ENCODE peak calls at places on chromosomes 6 and 20, in four cellular contexts. A is ACHN, R is pons, N is iris pigment epithelial cell. W is an unnamed sample.
A peak's percentile ranks its signal among the peaks of the same experiment; 100 is the strongest.

GRCh38 chr20:36248836-36249235 is 12.6 kb downstream of the AAR2 start:
- DNase-seq in A (no peak), R (no peak), N (no peak), W (no peak)

GRCh38 chr6:46549155-46549554 is 57.9 kb upstream of the RCAN2 start:
- DNase-seq in A (no peak), R (no peak), N (peak; percentile 30), W (no peak)

GRCh38 chr6:74409447-74409846 is 713.4 kb downstream of the CD109 start:
- DNase-seq in A (peak; percentile 18), R (peak; percentile 36), N (peak; percentile 82), W (no peak)

GRCh38 chr6:90677440-90677839 is 90.6 kb upstream of the MAP3K7 start:
- DNase-seq in A (no peak), R (no peak), N (no peak), W (no peak)

GRCh38 chr20:38841570-38841969 is 36.1 kb downstream of the PPP1R16B start:
- DNase-seq in A (no peak), R (no peak), N (no peak), W (no peak)

GRCh38 chr20:8218861-8219260 is 86.8 kb downstream of the PLCB1 start:
- DNase-seq in A (no peak), R (no peak), N (peak; percentile 67), W (no peak)

GRCh38 chr20:49589747-49590146 is 21.8 kb upstream of the PTGIS start:
- DNase-seq in A (no peak), R (no peak), N (no peak), W (no peak)

GRCh38 chr6:113859349-113860164 is 2.4 kb downstream of the MARCKS start:
- DNase-seq in A (peak; percentile 48), R (peak; percentile 19), N (peak; percentile 53), W (no peak)

GRCh38 chr6:35725721-35726438 is 11.0 kb upstream of the ARMC12 start:
- DNase-seq in A (no peak), R (no peak), N (peak; percentile 73), W (peak; percentile 48)

GRCh38 chr6:129733290-129733689 is 23.3 kb upstream of the ARHGAP18 start:
- DNase-seq in A (no peak), R (no peak), N (no peak), W (no peak)

GRCh38 chr20:9287826-9288225 is 218.9 kb downstream of the PLCB4 start:
- DNase-seq in A (no peak), R (no peak), N (no peak), W (no peak)

GRCh38 chr20:36465109-36466080 is 75.9 kb upstream of the MYL9 start:
- DNase-seq in A (peak; percentile 76), R (no peak), N (peak; percentile 87), W (peak; percentile 75)

GRCh38 chr6:88650029-88650619 is 313.3 kb downstream of the RNGTT start:
- DNase-seq in A (no peak), R (no peak), N (peak; percentile 82), W (no peak)

GRCh38 chr6:116200619-116201249 is 53.1 kb downstream of the TSPYL4 start:
- DNase-seq in A (no peak), R (no peak), N (peak; percentile 76), W (no peak)

GRCh38 chr6:35328108-35328723 is 14.1 kb upstream of the PPARD start:
- DNase-seq in A (no peak), R (no peak), N (no peak), W (no peak)

GRCh38 chr6:28488916-28489365 is 26.7 kb downstream of the GPX6 start:
- DNase-seq in A (no peak), R (peak; percentile 42), N (peak; percentile 75), W (peak; percentile 42)

GRCh38 chr20:4018015-4018748 is 2.8 kb upstream of the RNF24 start:
- DNase-seq in A (no peak), R (no peak), N (no peak), W (no peak)

GRCh38 chr20:63103402-63104311 is 96.9 kb upstream of the BHLHE23 start:
- DNase-seq in A (peak; percentile 29), R (no peak), N (peak; percentile 10), W (no peak)

GRCh38 chr6:142275146-142276006 is 26.4 kb upstream of the ADGRG6 start:
- DNase-seq in A (no peak), R (no peak), N (peak; percentile 31), W (no peak)

GRCh38 chr20:50895111-50895830 is 36.0 kb downstream of the ADNP start:
- DNase-seq in A (no peak), R (no peak), N (peak; percentile 34), W (peak; percentile 16)

GRCh38 chr6:93017213-93017612 is 402.1 kb downstream of the EPHA7 start:
- DNase-seq in A (peak; percentile 30), R (no peak), N (peak; percentile 1), W (no peak)

GRCh38 chr20:37406010-37406998 is 60.4 kb downstream of the SRC start:
- DNase-seq in A (peak; percentile 54), R (no peak), N (no peak), W (peak; percentile 47)

GRCh38 chr6:4670824-4671409 is 105.3 kb upstream of the CDYL start:
- DNase-seq in A (no peak), R (no peak), N (no peak), W (no peak)

W was measured in activated CD4-positive, alpha-beta memory T cell treated with anti-CD3 and anti-CD28 coated beads for 36 hours.